ENCODE peak calls at places on chromosomes 16 and 17, in six cellular contexts. O, T, B, I, Y and M are unnamed samples.

GRCh38 chr16:89506791-89507191 is 1.4 kb upstream of the SPG7 start:
- DNase-seq in T (no peak), B (no peak), O (no peak), I (no peak), Y (no peak), M (no peak)

GRCh38 chr16:89565256-89565505 is 4.7 kb downstream of the RPL13 start:
- DNase-seq in T (no peak), O (no peak), B (no peak), I (no peak), Y (no peak), M (no peak)

GRCh38 chr17:56786989-56787482 is 46.7 kb downstream of the C17orf67 start:
- DNase-seq in B (peak), Y (no peak), O (peak), T (no peak), I (peak), M (no peak)

GRCh38 chr17:27086526-27086925 is 207.4 kb upstream of the WSB1 start:
- DNase-seq in I (no peak), B (no peak), Y (no peak), T (no peak), O (no peak), M (no peak)

GRCh38 chr17:65446838-65447526 is 114.5 kb downstream of the AXIN2 start:
- DNase-seq in Y (no peak), O (no peak), B (no peak), T (no peak), I (no peak), M (no peak)

GRCh38 chr16:81521141-81521626 is 76.6 kb downstream of the CMIP start:
- DNase-seq in O (no peak), B (no peak), T (peak), I (no peak), Y (no peak), M (no peak)

GRCh38 chr16:66225696-66226095 is 140.8 kb upstream of the CDH5 start:
- DNase-seq in T (no peak), I (no peak), B (no peak), O (no peak), Y (no peak), M (no peak)

GRCh38 chr16:81716478-81717210 is 62.4 kb upstream of the PLCG2 start:
- DNase-seq in B (no peak), O (no peak), Y (no peak), T (peak), I (no peak), M (no peak)

GRCh38 chr17:77449908-77450741 is 309.4 kb downstream of the SEC14L1 start:
- DNase-seq in I (peak), B (peak), O (no peak), T (peak), Y (peak), M (peak)

GRCh38 chr16:81842564-81843242 is 63.6 kb downstream of the PLCG2 start:
- DNase-seq in O (no peak), I (no peak), B (no peak), T (no peak), Y (no peak), M (no peak)

GRCh38 chr17:55089955-55090573 is 121.5 kb downstream of the STXBP4 start:
- DNase-seq in B (peak), Y (no peak), T (no peak), O (no peak), I (peak), M (no peak)

GRCh38 chr16:88502776-88503280 is 49.7 kb downstream of the ZFPM1 start:
- DNase-seq in O (no peak), I (no peak), Y (no peak), B (no peak), T (no peak), M (no peak)

GRCh38 chr17:17563530-17563929 is 28.0 kb downstream of the PEMT start:
- DNase-seq in I (no peak), O (no peak), Y (no peak), T (no peak), B (no peak), M (no peak)
- H3K4me3 ChIP-seq in I (no peak), O (no peak), Y (no peak), T (no peak), B (no peak), M (no peak)

DNA sequence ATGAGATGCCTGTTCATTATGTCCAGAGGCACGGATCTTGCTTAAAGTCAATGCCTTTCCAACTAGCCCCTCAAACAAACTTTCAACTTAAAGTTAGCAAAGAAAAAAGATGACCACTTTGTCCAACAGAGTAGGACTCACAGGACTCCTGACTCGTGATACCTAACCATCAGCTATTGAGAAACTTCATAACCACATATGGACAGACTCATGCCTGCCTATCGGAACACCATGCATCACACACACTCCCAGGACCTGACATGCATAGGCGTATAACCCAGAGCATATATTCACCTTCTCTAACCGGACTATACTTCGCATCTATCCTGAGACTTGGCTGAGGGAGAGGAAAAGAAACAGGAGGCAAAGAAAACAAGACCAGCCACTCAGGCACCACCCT is 2.3 kb downstream of the PIP4K2B start:
- DNase-seq in B (no peak), Y (no peak), O (no peak), T (no peak), I (peak), M (peak)
- H3K4me3 ChIP-seq in B (no peak), Y (no peak), O (peak), T (no peak), I (no peak), M (peak)

DNA sequence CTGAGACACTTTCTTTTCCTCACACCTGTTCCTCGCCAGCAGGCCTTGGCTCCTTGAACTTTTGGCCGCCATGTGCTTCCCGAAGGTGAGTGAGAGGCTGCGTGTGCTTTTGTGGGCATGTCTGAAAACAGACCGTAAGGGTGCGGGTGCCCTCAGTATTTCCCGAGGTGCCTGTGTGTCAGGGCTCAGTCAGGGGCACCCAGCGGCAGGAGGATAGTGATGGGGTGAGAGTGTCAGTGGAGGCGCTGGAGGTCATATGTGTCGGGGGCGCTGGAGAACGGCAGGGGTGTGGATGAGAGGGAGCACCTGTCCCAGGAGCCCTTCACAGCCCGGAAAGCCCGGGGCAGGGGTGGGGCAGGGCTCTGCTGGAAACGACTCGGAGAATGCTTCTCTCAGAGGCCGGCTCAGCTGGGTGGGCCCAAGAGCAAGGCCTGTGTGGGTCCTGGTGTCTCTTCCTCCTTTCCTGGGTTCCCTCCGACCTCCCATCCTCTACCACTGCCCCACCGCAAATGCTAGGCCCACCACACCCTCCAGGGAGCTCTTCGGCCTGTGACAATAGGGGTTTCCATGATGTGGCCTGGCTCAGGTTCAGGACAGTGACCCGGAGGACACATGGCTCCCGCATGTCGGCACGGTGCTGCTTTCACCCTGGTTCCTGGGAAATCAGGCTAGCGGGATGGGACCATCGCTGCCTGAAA is 451 bp downstream of the IL32 start:
- DNase-seq in I (no peak), O (no peak), T (peak), Y (no peak), B (no peak), M (peak)
- H3K4me3 ChIP-seq in I (peak), O (peak), T (peak), Y (no peak), B (peak), M (no peak)

DNA sequence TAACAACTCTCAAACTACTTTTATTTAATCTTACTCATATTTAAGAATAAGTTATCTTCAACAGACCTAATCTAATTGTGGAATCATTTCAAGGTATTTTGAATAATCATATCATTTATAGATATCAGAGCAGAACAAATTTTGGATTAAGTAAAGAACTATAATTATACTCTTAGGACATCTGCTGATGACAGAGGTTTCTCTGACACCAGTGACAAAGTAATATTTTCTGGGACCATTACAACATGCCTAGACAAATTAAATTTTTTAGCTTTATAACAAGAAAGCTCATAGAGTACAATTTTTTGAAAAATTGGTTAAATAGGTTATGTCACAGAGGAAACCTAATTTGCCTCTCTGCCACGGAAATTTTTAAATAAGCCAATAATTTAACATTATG is 30.5 kb downstream of the C16orf87 start:
- DNase-seq in O (no peak), Y (no peak), I (no peak), B (no peak), T (no peak), M (no peak)
- H3K4me3 ChIP-seq in O (no peak), Y (no peak), I (no peak), B (no peak), T (no peak), M (no peak)

DNA sequence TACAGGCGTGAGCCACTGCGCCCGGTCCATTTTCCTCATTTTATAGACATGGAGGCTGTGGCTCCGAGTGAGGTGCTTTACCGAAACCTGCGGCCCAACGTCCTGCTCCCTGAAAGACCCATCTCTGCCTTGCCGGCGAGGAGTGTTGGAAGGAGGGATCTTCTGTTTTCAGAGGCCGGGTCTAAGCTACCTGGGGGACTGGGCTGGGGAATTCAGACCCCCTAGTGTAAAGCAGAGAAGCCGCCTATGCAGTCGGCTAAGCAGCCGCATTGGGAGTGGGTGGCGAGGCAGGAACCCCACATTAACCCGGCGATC is 16.3 kb downstream of the MEOX1 start:
- DNase-seq in O (no peak), B (no peak), Y (no peak), I (no peak), T (no peak), M (no peak)
- H3K4me3 ChIP-seq in O (no peak), B (no peak), Y (peak), I (no peak), T (no peak), M (no peak)

GRCh38 chr16:2925951-2926659 is 14.4 kb downstream of the FLYWCH1 start:
- DNase-seq in T (no peak), I (no peak), B (no peak), O (no peak), Y (no peak), M (peak)
- H3K4me3 ChIP-seq in T (no peak), I (no peak), B (no peak), O (no peak), Y (no peak), M (no peak)